ENCODE peak calls at places on chromosome 7, in six cellular contexts. One of them, this sample, is unnamed.

GRCh38 chr7:100396421-100396982 is 23.2 kb downstream of the PILRA start:
- DNase-seq in HepG2: no peak
- DNase-seq in SK-N-SH: no peak
- DNase-seq in GM12892: peak
- DNase-seq in H1: no peak
- DNase-seq in K562: no peak
- DNase-seq in this sample: peak

GRCh38 chr7:31307941-31308340 is 32.6 kb downstream of the NEUROD6 start:
- DNase-seq in HepG2: no peak
- DNase-seq in SK-N-SH: no peak
- DNase-seq in GM12892: no peak
- DNase-seq in H1: no peak
- DNase-seq in K562: no peak
- DNase-seq in this sample: no peak

GRCh38 chr7:50793115-50793946 is 10.6 kb upstream of the GRB10 start:
- DNase-seq in HepG2: no peak
- DNase-seq in SK-N-SH: peak
- DNase-seq in GM12892: no peak
- DNase-seq in H1: peak
- DNase-seq in K562: peak
- DNase-seq in this sample: peak

GRCh38 chr7:20201380-20201779 is 15.8 kb downstream of the MACC1 start:
- DNase-seq in HepG2: no peak
- DNase-seq in SK-N-SH: no peak
- DNase-seq in GM12892: no peak
- DNase-seq in H1: no peak
- DNase-seq in K562: no peak
- DNase-seq in this sample: no peak

GRCh38 chr7:13091974-13092707 is 404.7 kb downstream of the ARL4A start:
- DNase-seq in HepG2: no peak
- DNase-seq in SK-N-SH: no peak
- DNase-seq in GM12892: no peak
- DNase-seq in H1: no peak
- DNase-seq in K562: peak
- DNase-seq in this sample: no peak

GRCh38 chr7:150378115-150378852 is 846 bp upstream of the ZNF775 start:
- DNase-seq in HepG2: peak
- DNase-seq in SK-N-SH: peak
- DNase-seq in GM12892: no peak
- DNase-seq in H1: peak
- DNase-seq in K562: peak
- DNase-seq in this sample: no peak

GRCh38 chr7:70829221-70830059 is 302.5 kb upstream of the GALNT17 start:
- DNase-seq in HepG2: peak
- DNase-seq in SK-N-SH: peak
- DNase-seq in GM12892: peak
- DNase-seq in H1: peak
- DNase-seq in K562: peak
- DNase-seq in this sample: peak

GRCh38 chr7:129877146-129877792 is 75.5 kb downstream of the UBE2H start:
- DNase-seq in HepG2: peak
- DNase-seq in SK-N-SH: no peak
- DNase-seq in GM12892: no peak
- DNase-seq in H1: no peak
- DNase-seq in K562: no peak
- DNase-seq in this sample: no peak

GRCh38 chr7:137544450-137545058 is 201.0 kb upstream of the PTN start:
- DNase-seq in HepG2: no peak
- DNase-seq in SK-N-SH: peak
- DNase-seq in GM12892: no peak
- DNase-seq in H1: no peak
- DNase-seq in K562: no peak
- DNase-seq in this sample: no peak

GRCh38 chr7:33720870-33721269 is 184.5 kb upstream of the BMPER start:
- DNase-seq in HepG2: no peak
- DNase-seq in SK-N-SH: no peak
- DNase-seq in GM12892: no peak
- DNase-seq in H1: no peak
- DNase-seq in K562: no peak
- DNase-seq in this sample: no peak

GRCh38 chr7:132117636-132118035 is 458.6 kb downstream of the PLXNA4 start:
- DNase-seq in HepG2: no peak
- DNase-seq in SK-N-SH: no peak
- DNase-seq in GM12892: no peak
- DNase-seq in H1: no peak
- DNase-seq in K562: no peak
- DNase-seq in this sample: no peak

GRCh38 chr7:153286763-153287162 is 527.2 kb downstream of the ACTR3B start:
- DNase-seq in HepG2: peak
- DNase-seq in SK-N-SH: no peak
- DNase-seq in GM12892: no peak
- DNase-seq in H1: no peak
- DNase-seq in K562: no peak
- DNase-seq in this sample: no peak

GRCh38 chr7:29806131-29806792 is at the start of gene WIPF3:
- DNase-seq in HepG2: no peak
- DNase-seq in SK-N-SH: peak
- DNase-seq in GM12892: peak
- DNase-seq in H1: peak
- DNase-seq in K562: peak
- DNase-seq in this sample: peak

GRCh38 chr7:34093276-34093675 is 187.9 kb downstream of the BMPER start:
- DNase-seq in HepG2: no peak
- DNase-seq in SK-N-SH: no peak
- DNase-seq in GM12892: no peak
- DNase-seq in H1: no peak
- DNase-seq in K562: no peak
- DNase-seq in this sample: no peak

GRCh38 chr7:134690016-134690415 is 43.4 kb downstream of the BPGM start:
- DNase-seq in HepG2: no peak
- DNase-seq in SK-N-SH: peak
- DNase-seq in GM12892: no peak
- DNase-seq in H1: no peak
- DNase-seq in K562: no peak
- DNase-seq in this sample: no peak

GRCh38 chr7:44533301-44534055 is 7.7 kb downstream of the NPC1L1 start:
- DNase-seq in HepG2: no peak
- DNase-seq in SK-N-SH: peak
- DNase-seq in GM12892: no peak
- DNase-seq in H1: no peak
- DNase-seq in K562: no peak
- DNase-seq in this sample: no peak

GRCh38 chr7:135508853-135509588 is 881 bp downstream of the CNOT4 start:
- DNase-seq in HepG2: peak
- DNase-seq in SK-N-SH: peak
- DNase-seq in GM12892: no peak
- DNase-seq in H1: no peak
- DNase-seq in K562: peak
- DNase-seq in this sample: no peak

GRCh38 chr7:143518521-143518920 is 40.8 kb downstream of the TAS2R41 start:
- DNase-seq in HepG2: no peak
- DNase-seq in SK-N-SH: no peak
- DNase-seq in GM12892: no peak
- DNase-seq in H1: no peak
- DNase-seq in K562: no peak
- DNase-seq in this sample: no peak

GRCh38 chr7:64313740-64314491 is at the start of gene ZNF736:
- DNase-seq in HepG2: no peak
- DNase-seq in SK-N-SH: peak
- DNase-seq in GM12892: peak
- DNase-seq in H1: no peak
- DNase-seq in K562: peak
- DNase-seq in this sample: peak

GRCh38 chr7:1403844-1404404 is 55.3 kb downstream of the MICALL2 start:
- DNase-seq in HepG2: no peak
- DNase-seq in SK-N-SH: peak
- DNase-seq in GM12892: no peak
- DNase-seq in H1: no peak
- DNase-seq in K562: no peak
- DNase-seq in this sample: no peak

GRCh38 chr7:133535308-133535707 is 282.4 kb downstream of the EXOC4 start:
- DNase-seq in HepG2: no peak
- DNase-seq in SK-N-SH: no peak
- DNase-seq in GM12892: no peak
- DNase-seq in H1: no peak
- DNase-seq in K562: no peak
- DNase-seq in this sample: no peak

GRCh38 chr7:28530175-28531142 is 118.1 kb downstream of the CREB5 start:
- DNase-seq in HepG2: no peak
- DNase-seq in SK-N-SH: no peak
- DNase-seq in GM12892: no peak
- DNase-seq in H1: no peak
- DNase-seq in K562: no peak
- DNase-seq in this sample: no peak

GRCh38 chr7:132102942-132103341 is 473.3 kb downstream of the PLXNA4 start:
- DNase-seq in HepG2: no peak
- DNase-seq in SK-N-SH: no peak
- DNase-seq in GM12892: no peak
- DNase-seq in H1: no peak
- DNase-seq in K562: no peak
- DNase-seq in this sample: no peak

GRCh38 chr7:6530626-6531491 is 20.4 kb downstream of the GRID2IP start:
- DNase-seq in HepG2: no peak
- DNase-seq in SK-N-SH: peak
- DNase-seq in GM12892: peak
- DNase-seq in H1: peak
- DNase-seq in K562: peak
- DNase-seq in this sample: peak

GRCh38 chr7:92815412-92815811 is 21.0 kb downstream of the CDK6 start:
- DNase-seq in HepG2: no peak
- DNase-seq in SK-N-SH: no peak
- DNase-seq in GM12892: no peak
- DNase-seq in H1: no peak
- DNase-seq in K562: no peak
- DNase-seq in this sample: no peak

GRCh38 chr7:130890176-130891020 is 156.4 kb upstream of the KLF14 start:
- DNase-seq in HepG2: no peak
- DNase-seq in SK-N-SH: no peak
- DNase-seq in GM12892: no peak
- DNase-seq in H1: no peak
- DNase-seq in K562: no peak
- DNase-seq in this sample: no peak

GRCh38 chr7:46633816-46634215 is 712.7 kb upstream of the IGFBP3 start:
- DNase-seq in HepG2: no peak
- DNase-seq in SK-N-SH: no peak
- DNase-seq in GM12892: no peak
- DNase-seq in H1: no peak
- DNase-seq in K562: no peak
- DNase-seq in this sample: no peak
- TF ChIP-seq TAF1 in HepG2: no peak
- TF ChIP-seq TAF1 in SK-N-SH: no peak
- TF ChIP-seq TAF1 in GM12892: no peak
- TF ChIP-seq TAF1 in H1: no peak
- TF ChIP-seq TAF1 in K562: no peak
- TF ChIP-seq TAF1 in this sample: no peak

DNA sequence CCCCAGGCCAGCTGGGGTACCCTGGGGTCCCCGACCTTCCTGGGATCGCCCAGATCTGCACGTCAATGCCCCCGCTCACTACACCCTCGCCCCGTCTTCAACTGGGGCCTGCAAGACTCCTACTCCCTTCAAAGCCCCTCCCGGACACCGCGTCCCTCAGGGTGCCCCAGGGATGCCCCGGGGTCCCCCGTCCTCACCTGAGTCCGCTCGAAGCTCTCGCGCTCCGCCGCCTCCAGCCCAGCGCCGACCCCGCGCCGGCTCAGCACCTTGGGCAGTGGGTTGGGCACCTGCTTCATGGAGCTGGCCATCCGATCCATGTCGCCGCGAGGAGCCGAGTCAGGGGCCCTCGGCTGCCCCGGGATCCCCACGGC is at the start of gene HIP1:
- DNase-seq in HepG2: no peak
- DNase-seq in SK-N-SH: no peak
- DNase-seq in GM12892: no peak
- DNase-seq in H1: no peak
- DNase-seq in K562: no peak
- DNase-seq in this sample: no peak
- TF ChIP-seq TAF1 in HepG2: peak
- TF ChIP-seq TAF1 in SK-N-SH: peak
- TF ChIP-seq TAF1 in GM12892: no peak
- TF ChIP-seq TAF1 in H1: no peak
- TF ChIP-seq TAF1 in K562: peak
- TF ChIP-seq TAF1 in this sample: no peak

GRCh38 chr7:108109216-108109908 is 20.8 kb downstream of the LAMB4 start:
- DNase-seq in HepG2: peak
- DNase-seq in SK-N-SH: peak
- DNase-seq in GM12892: no peak
- DNase-seq in H1: no peak
- DNase-seq in K562: no peak
- DNase-seq in this sample: no peak
- TF ChIP-seq TAF1 in HepG2: no peak
- TF ChIP-seq TAF1 in SK-N-SH: no peak
- TF ChIP-seq TAF1 in GM12892: no peak
- TF ChIP-seq TAF1 in H1: no peak
- TF ChIP-seq TAF1 in K562: no peak
- TF ChIP-seq TAF1 in this sample: no peak

DNA sequence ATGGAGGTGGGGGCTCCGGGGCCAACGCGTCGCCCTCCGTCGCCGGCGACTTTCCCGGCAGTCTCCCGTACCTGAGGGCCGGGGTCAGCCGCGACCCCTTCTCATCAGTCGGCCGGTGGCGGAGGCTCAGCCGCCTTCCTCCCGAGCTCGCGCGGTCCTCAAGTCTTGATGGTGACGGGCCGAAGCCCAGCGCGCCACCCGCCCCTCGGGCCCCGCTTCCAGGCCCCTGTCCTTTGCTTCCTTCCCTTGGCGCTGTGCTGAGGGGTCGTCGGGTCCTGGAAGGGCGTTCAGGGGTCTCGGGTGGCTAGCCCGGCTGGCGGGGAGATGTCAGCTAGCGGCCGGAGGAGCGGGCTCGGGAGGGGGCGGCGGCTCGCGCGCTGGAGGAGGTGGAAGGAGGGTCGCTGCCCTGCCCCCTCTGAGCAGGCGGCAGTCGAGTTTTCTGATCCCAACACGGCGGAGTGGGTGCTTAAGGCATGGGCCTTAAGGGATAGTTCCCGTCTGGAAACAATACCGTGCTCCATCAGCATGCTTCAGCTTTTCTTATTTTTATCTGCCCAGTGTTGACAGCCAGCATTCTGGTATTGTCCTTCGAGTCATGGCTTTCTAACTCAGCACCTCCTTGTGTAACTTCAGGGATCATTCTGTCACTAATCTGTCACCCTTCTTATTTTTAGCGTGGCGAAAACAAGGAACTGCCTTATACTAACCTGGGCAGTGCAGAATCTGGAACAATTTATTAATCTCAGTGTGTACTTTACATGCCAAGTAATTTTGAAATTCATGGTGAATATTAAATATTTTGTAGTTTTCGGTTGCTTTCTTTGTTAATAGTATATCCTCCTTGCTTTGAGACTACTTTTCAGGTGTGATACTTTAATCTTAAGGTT is 748 bp downstream of the PHTF2 start:
- DNase-seq in HepG2: no peak
- DNase-seq in SK-N-SH: peak
- DNase-seq in GM12892: no peak
- DNase-seq in H1: peak
- DNase-seq in K562: peak
- DNase-seq in this sample: no peak
- TF ChIP-seq TAF1 in HepG2: peak
- TF ChIP-seq TAF1 in SK-N-SH: no peak
- TF ChIP-seq TAF1 in GM12892: no peak
- TF ChIP-seq TAF1 in H1: no peak
- TF ChIP-seq TAF1 in K562: no peak
- TF ChIP-seq TAF1 in this sample: no peak